ENCODE peak calls at places on chromosomes 12 and 14, in four cellular contexts. X is posterior cingulate gyrus, E is pancreas, L is NCI-H774. M is an unnamed sample.

GRCh38 chr14:65179918-65180724 is 77.8 kb upstream of the MAX start:
- DNase-seq in E (peak), X (no peak), L (no peak), M (no peak)

GRCh38 chr12:112979281-112979680 is 962 bp downstream of the OAS2 start:
- DNase-seq in X (no peak), L (no peak), E (no peak), M (no peak)

GRCh38 chr12:108468149-108468968 is 46.7 kb upstream of the FICD start:
- DNase-seq in E (no peak), L (no peak), X (no peak), M (no peak)

GRCh38 chr14:51873221-51873893 is 12.9 kb downstream of the GNG2 start:
- DNase-seq in E (no peak), L (peak), X (no peak), M (no peak)

GRCh38 chr14:49995162-49995561 is 102.3 kb downstream of the ARF6 start:
- DNase-seq in E (no peak), X (no peak), L (no peak), M (no peak)

GRCh38 chr12:54357802-54358619 is 6.3 kb downstream of the GPR84 start:
- DNase-seq in L (peak), E (no peak), X (peak), M (no peak)

GRCh38 chr12:68400231-68400829 is 68.2 kb upstream of the MDM1 start:
- DNase-seq in E (no peak), X (no peak), L (no peak), M (no peak)

GRCh38 chr12:29562167-29562776 is 64.8 kb upstream of the OVCH1 start:
- DNase-seq in X (no peak), L (no peak), E (no peak), M (no peak)

GRCh38 chr12:62859203-62859799 is 75.6 kb downstream of the PPM1H start:
- DNase-seq in E (no peak), L (no peak), X (no peak), M (no peak)

GRCh38 chr12:3947781-3948180 is 74.6 kb upstream of the PARP11 start:
- DNase-seq in X (no peak), L (no peak), E (no peak), M (no peak)

GRCh38 chr12:53754196-53754595 is 2.4 kb upstream of the CISTR start:
- DNase-seq in E (no peak), L (no peak), X (no peak), M (no peak)

GRCh38 chr14:77043984-77044485 is 15.5 kb upstream of the IRF2BPL start:
- DNase-seq in E (no peak), L (no peak), X (no peak), M (no peak)

GRCh38 chr14:88748288-88748687 is 44.5 kb downstream of the EML5 start:
- DNase-seq in L (no peak), E (no peak), X (no peak), M (no peak)

GRCh38 chr14:68195126-68195525 is 375.5 kb downstream of the RAD51B start:
- DNase-seq in L (peak), X (no peak), E (no peak), M (no peak)

GRCh38 chr12:104701301-104701700 is 244.6 kb downstream of the CHST11 start:
- DNase-seq in L (no peak), E (no peak), X (no peak), M (no peak)

GRCh38 chr12:452667-453210 is 7.0 kb upstream of the B4GALNT3 start:
- DNase-seq in X (no peak), L (no peak), E (peak), M (peak)

GRCh38 chr12:108722992-108723766 is 8.1 kb downstream of the CORO1C start:
- DNase-seq in X (no peak), L (no peak), E (no peak), M (no peak)

GRCh38 chr12:32032205-32032810 is 73.1 kb downstream of the RESF1 start:
- DNase-seq in X (no peak), E (no peak), L (no peak), M (no peak)

GRCh38 chr12:1481919-1482318 is 112.5 kb downstream of the FBXL14 start:
- DNase-seq in X (no peak), E (no peak), L (no peak), M (no peak)

GRCh38 chr12:119669744-119670472 is 2.0 kb downstream of the PRKAB1 start:
- DNase-seq in X (no peak), L (no peak), E (peak), M (no peak)

GRCh38 chr14:93892923-93893549 is 34.1 kb upstream of the FAM181A start:
- DNase-seq in L (peak), X (peak), E (peak), M (peak)

GRCh38 chr14:90797451-90797850 is 18.8 kb downstream of the TTC7B start:
- DNase-seq in E (no peak), X (no peak), L (no peak), M (no peak)

GRCh38 chr12:112107728-112108447 is 695 bp downstream of the NAA25 start:
- DNase-seq in L (no peak), E (peak), X (no peak), M (no peak)

GRCh38 chr12:388547-389137 is 478 bp downstream of the KDM5A start:
- DNase-seq in X (no peak), E (no peak), L (no peak), M (no peak)

GRCh38 chr12:122977153-122977552 is 2.1 kb downstream of the OGFOD2 start:
- DNase-seq in E (peak), L (no peak), X (no peak), M (no peak)

GRCh38 chr12:102962986-102963385 is 5.5 kb downstream of the ASCL1 start:
- DNase-seq in L (no peak), E (no peak), X (no peak), M (no peak)

GRCh38 chr14:69424139-69424923 is 25.8 kb downstream of the SLC39A9 start:
- DNase-seq in X (no peak), E (no peak), L (no peak), M (no peak)

GRCh38 chr12:1473418-1473817 is 121.0 kb downstream of the FBXL14 start:
- DNase-seq in E (no peak), L (no peak), X (no peak), M (no peak)

GRCh38 chr14:98955741-98956070 is 316.3 kb downstream of the BCL11B start:
- DNase-seq in L (no peak), X (no peak), E (no peak), M (no peak)

GRCh38 chr14:74801396-74801795 is 38.3 kb downstream of the YLPM1 start:
- DNase-seq in X (no peak), L (no peak), E (no peak), M (no peak)